ENCODE peak calls at places on chromosomes 2 and 18, in four cellular contexts. B is pancreas, T is mammary epithelial cell, X is GM23248. A is an unnamed sample. For H3K4me1, the result is how much of the 10 kb centered on the place peaks cover.

GRCh38 chr2:184125867-184126266 is 472.5 kb upstream of the ZNF804A start:
- DNase-seq in T (no peak), X (no peak), B (no peak), A (no peak)

GRCh38 chr2:110657721-110658305 is 20.1 kb downstream of the BUB1 start:
- DNase-seq in X (no peak), B (no peak), T (no peak), A (no peak)

GRCh38 chr2:57373530-57373929 is 673.1 kb upstream of the VRK2 start:
- DNase-seq in X (peak), T (peak), B (no peak), A (no peak)

GRCh38 chr18:76955529-76956170 is 133.3 kb downstream of the ZNF236 start:
- DNase-seq in B (no peak), X (no peak), T (no peak), A (peak)

GRCh38 chr2:240783819-240784621 is 36.0 kb downstream of the KIF1A start:
- DNase-seq in X (no peak), B (no peak), T (no peak), A (peak)

GRCh38 chr2:238979636-238980035 is 131.8 kb downstream of the TWIST2 start:
- DNase-seq in T (no peak), B (no peak), X (no peak), A (no peak)

GRCh38 chr2:23698116-23698732 is 228.7 kb downstream of the ATAD2B start:
- DNase-seq in T (no peak), X (no peak), B (no peak), A (peak)

GRCh38 chr2:23708771-23709170 is 218.2 kb downstream of the ATAD2B start:
- DNase-seq in X (no peak), B (no peak), T (no peak), A (no peak)

GRCh38 chr2:25567406-25567805 is 106.0 kb downstream of the DTNB start:
- DNase-seq in T (peak), B (no peak), X (peak), A (no peak)

GRCh38 chr2:62175728-62176127 is 20.2 kb upstream of the B3GNT2 start:
- DNase-seq in B (no peak), T (no peak), X (no peak), A (no peak)

DNA sequence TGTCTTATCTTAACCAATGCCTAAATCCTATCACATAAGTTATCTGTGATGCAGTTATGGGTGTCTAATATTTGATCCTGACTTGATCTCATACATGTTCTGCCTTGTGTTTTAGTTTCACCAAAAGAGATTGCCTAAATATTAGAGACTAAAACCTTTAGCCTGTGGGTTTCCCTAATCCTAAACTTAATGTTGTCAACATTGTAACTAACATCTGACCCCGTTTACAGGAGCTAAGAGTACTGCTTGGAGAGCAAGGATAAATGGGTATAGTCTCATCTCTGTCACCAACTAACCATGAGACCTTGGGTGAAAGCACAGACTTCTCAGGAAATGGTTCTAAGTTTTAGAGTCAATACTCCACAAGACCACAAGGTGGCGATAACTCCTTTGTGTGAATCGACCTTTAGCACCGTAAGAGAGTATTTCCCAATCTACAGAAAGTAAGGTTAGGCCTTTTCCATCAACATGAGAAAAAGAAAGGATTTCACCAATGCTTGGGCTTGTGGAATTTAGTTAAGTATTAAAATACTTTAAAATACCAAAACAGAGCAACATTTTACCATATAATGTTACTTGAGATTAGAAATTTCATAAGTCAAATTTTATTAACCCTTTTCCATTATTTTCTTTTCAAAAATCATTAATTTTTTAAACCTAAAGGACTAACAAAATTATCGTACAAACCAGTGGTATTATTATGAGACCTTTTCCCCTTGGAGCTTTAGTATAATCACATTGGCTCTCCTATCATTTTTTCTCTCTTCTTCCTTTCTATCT is 60.5 kb downstream of the G6PC2 start:
- DNase-seq in B (peak), X (peak), T (peak), A (no peak)
- H3K4me3 ChIP-seq in B (no peak), X (no peak), T (no peak), A (no peak)

GRCh38 chr2:70133521-70134348 is 46.5 kb downstream of the PCBP1 start:
- DNase-seq in B (no peak), X (no peak), T (no peak), A (no peak)
- H3K4me1 ChIP-seq in B (under half), X (under half), T (under half), A (under half)

DNA sequence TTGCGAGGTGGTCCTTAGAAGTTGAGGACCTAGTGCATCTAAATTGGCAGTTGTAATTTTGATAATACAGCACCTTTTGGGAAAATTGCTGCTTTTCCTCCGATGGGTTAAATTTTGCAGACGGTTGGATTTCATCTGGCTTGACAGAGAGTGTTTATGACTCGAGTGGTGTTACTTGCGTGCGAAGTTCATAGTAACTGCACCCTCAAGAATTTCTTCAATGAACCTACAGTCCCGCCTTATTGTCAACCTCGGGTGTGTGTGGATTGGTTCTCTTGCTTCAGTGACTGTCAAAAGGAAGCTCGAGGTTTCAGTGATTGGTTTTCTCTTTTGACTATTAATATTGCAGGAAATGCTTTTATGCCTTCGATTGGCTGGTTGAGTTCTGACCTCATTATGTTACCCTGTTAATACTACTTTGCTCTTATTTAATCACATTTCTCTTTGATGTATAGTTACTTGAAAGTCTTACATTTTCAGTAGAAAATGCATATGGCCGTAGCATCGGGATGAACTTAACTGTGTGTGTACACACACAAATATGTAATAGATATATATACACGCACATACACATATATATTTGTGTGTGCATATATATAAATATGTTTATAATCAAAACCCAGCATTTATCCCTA is 1.5 kb downstream of the EPC2 start:
- DNase-seq in B (peak), X (peak), T (peak), A (peak)
- H3K4me3 ChIP-seq in B (peak), X (peak), T (peak), A (peak)

GRCh38 chr18:75213610-75214009 is 3.0 kb downstream of the TSHZ1 start:
- DNase-seq in B (no peak), T (no peak), X (peak), A (no peak)
- H3K4me1 ChIP-seq in B (under half), T (under half), X (under half), A (under half)

GRCh38 chr2:161163438-161163837 is 3.2 kb downstream of the TANK start:
- DNase-seq in X (no peak), B (no peak), T (no peak), A (no peak)
- H3K4me3 ChIP-seq in X (no peak), B (no peak), T (no peak), A (no peak)

GRCh38 chr18:9237982-9238381 is 96.6 kb upstream of the TWSG1 start:
- DNase-seq in X (no peak), T (no peak), B (no peak), A (no peak)
- H3K4me1 ChIP-seq in X (under half), T (under half), B (under half), A (under half)